ENCODE peak calls at places on chromosomes 12 and 14, in five cellular contexts. One of them, this sample, is unnamed.

GRCh38 chr14:69091695-69092094 is 61.2 kb downstream of the DCAF5 start:
- DNase-seq in body of pancreas: no peak
- DNase-seq in transverse colon: no peak
- DNase-seq in CD8-positive, alpha-beta T cell: no peak
- DNase-seq in testis: no peak
- DNase-seq in this sample: no peak

GRCh38 chr12:59886131-59886751 is 290.4 kb downstream of the SLC16A7 start:
- DNase-seq in CD8-positive, alpha-beta T cell: no peak
- DNase-seq in body of pancreas: no peak
- DNase-seq in transverse colon: no peak
- DNase-seq in testis: no peak
- DNase-seq in this sample: no peak

GRCh38 chr12:13250416-13250815 is 53.9 kb downstream of the EMP1 start:
- DNase-seq in transverse colon: no peak
- DNase-seq in testis: no peak
- DNase-seq in body of pancreas: no peak
- DNase-seq in CD8-positive, alpha-beta T cell: no peak
- DNase-seq in this sample: peak; percentile 70

GRCh38 chr12:33438890-33439586 is 581 bp downstream of the SYT10 start:
- DNase-seq in testis: peak; percentile 28
- DNase-seq in body of pancreas: no peak
- DNase-seq in CD8-positive, alpha-beta T cell: no peak
- DNase-seq in transverse colon: no peak
- DNase-seq in this sample: peak; percentile 39

GRCh38 chr14:54976316-54976715 is 50.6 kb downstream of the WDHD1 start:
- DNase-seq in CD8-positive, alpha-beta T cell: no peak
- DNase-seq in body of pancreas: no peak
- DNase-seq in transverse colon: no peak
- DNase-seq in testis: no peak
- DNase-seq in this sample: peak; percentile 67

GRCh38 chr12:106386836-106387555 is 29.4 kb downstream of the POLR3B start:
- DNase-seq in body of pancreas: no peak
- DNase-seq in testis: no peak
- DNase-seq in CD8-positive, alpha-beta T cell: no peak
- DNase-seq in transverse colon: no peak
- DNase-seq in this sample: peak; percentile 37

GRCh38 chr12:6752181-6752930 is 585 bp downstream of the MLF2 start:
- DNase-seq in testis: peak; percentile 57
- DNase-seq in CD8-positive, alpha-beta T cell: no peak
- DNase-seq in body of pancreas: peak; percentile 49
- DNase-seq in transverse colon: peak; percentile 50
- DNase-seq in this sample: no peak

GRCh38 chr14:72609205-72609916 is 284.5 kb downstream of the DPF3 start:
- DNase-seq in transverse colon: no peak
- DNase-seq in CD8-positive, alpha-beta T cell: no peak
- DNase-seq in testis: no peak
- DNase-seq in body of pancreas: no peak
- DNase-seq in this sample: no peak

GRCh38 chr12:65958456-65958855 is 134.2 kb downstream of the HMGA2 start:
- DNase-seq in transverse colon: no peak
- DNase-seq in testis: no peak
- DNase-seq in CD8-positive, alpha-beta T cell: no peak
- DNase-seq in body of pancreas: no peak
- DNase-seq in this sample: peak; percentile 75

GRCh38 chr12:8780389-8780788 is 42.0 kb upstream of the A2ML1 start:
- DNase-seq in testis: no peak
- DNase-seq in body of pancreas: no peak
- DNase-seq in CD8-positive, alpha-beta T cell: no peak
- DNase-seq in transverse colon: no peak
- DNase-seq in this sample: peak; percentile 40

GRCh38 chr12:93990832-93991748 is 157.3 kb upstream of the PLXNC1 start:
- DNase-seq in CD8-positive, alpha-beta T cell: no peak
- DNase-seq in testis: peak; percentile 59
- DNase-seq in body of pancreas: peak; percentile 16
- DNase-seq in transverse colon: no peak
- DNase-seq in this sample: no peak

GRCh38 chr12:94282675-94283074 is 134.3 kb downstream of the PLXNC1 start:
- DNase-seq in CD8-positive, alpha-beta T cell: peak; percentile 30
- DNase-seq in transverse colon: peak; percentile 34
- DNase-seq in testis: no peak
- DNase-seq in body of pancreas: no peak
- DNase-seq in this sample: no peak

GRCh38 chr12:63068857-63069442 is 82.1 kb downstream of the AVPR1A start:
- DNase-seq in CD8-positive, alpha-beta T cell: no peak
- DNase-seq in transverse colon: no peak
- DNase-seq in body of pancreas: peak; percentile 14
- DNase-seq in testis: peak; percentile 26
- DNase-seq in this sample: peak; percentile 39

GRCh38 chr14:76024211-76024907 is 38.8 kb downstream of the IFT43 start:
- DNase-seq in testis: no peak
- DNase-seq in transverse colon: no peak
- DNase-seq in body of pancreas: no peak
- DNase-seq in CD8-positive, alpha-beta T cell: no peak
- DNase-seq in this sample: peak; percentile 11

GRCh38 chr12:123492290-123492689 is 34.4 kb downstream of the SNRNP35 start:
- DNase-seq in body of pancreas: no peak
- DNase-seq in CD8-positive, alpha-beta T cell: no peak
- DNase-seq in transverse colon: no peak
- DNase-seq in testis: no peak
- DNase-seq in this sample: no peak

GRCh38 chr12:95318071-95318545 is 100.5 kb downstream of the VEZT start:
- DNase-seq in transverse colon: no peak
- DNase-seq in testis: no peak
- DNase-seq in body of pancreas: no peak
- DNase-seq in CD8-positive, alpha-beta T cell: no peak
- DNase-seq in this sample: no peak

GRCh38 chr12:116484807-116485206 is 74.4 kb upstream of the MAP1LC3B2 start:
- DNase-seq in CD8-positive, alpha-beta T cell: no peak
- DNase-seq in body of pancreas: no peak
- DNase-seq in transverse colon: no peak
- DNase-seq in testis: peak; percentile 80
- DNase-seq in this sample: no peak

GRCh38 chr12:54360717-54361456 is 3.4 kb downstream of the GPR84 start:
- DNase-seq in CD8-positive, alpha-beta T cell: peak; percentile 53
- DNase-seq in transverse colon: peak; percentile 84
- DNase-seq in body of pancreas: peak; percentile 93
- DNase-seq in testis: peak; percentile 92
- DNase-seq in this sample: peak; percentile 50

GRCh38 chr14:29668201-29668600 is 259.4 kb downstream of the PRKD1 start:
- DNase-seq in testis: no peak
- DNase-seq in body of pancreas: no peak
- DNase-seq in transverse colon: no peak
- DNase-seq in CD8-positive, alpha-beta T cell: no peak
- DNase-seq in this sample: no peak

GRCh38 chr12:23238190-23238589 is 613.2 kb downstream of the ETNK1 start:
- DNase-seq in CD8-positive, alpha-beta T cell: no peak
- DNase-seq in body of pancreas: no peak
- DNase-seq in transverse colon: no peak
- DNase-seq in testis: no peak
- DNase-seq in this sample: no peak

GRCh38 chr14:99562848-99563748 is 40.9 kb downstream of the CCDC85C start:
- DNase-seq in testis: peak; percentile 86
- DNase-seq in body of pancreas: peak; percentile 97
- DNase-seq in CD8-positive, alpha-beta T cell: no peak
- DNase-seq in transverse colon: peak; percentile 82
- DNase-seq in this sample: no peak

GRCh38 chr12:76303989-76304460 is 44.2 kb downstream of the BBS10 start:
- DNase-seq in body of pancreas: no peak
- DNase-seq in CD8-positive, alpha-beta T cell: no peak
- DNase-seq in transverse colon: no peak
- DNase-seq in testis: no peak
- DNase-seq in this sample: no peak

GRCh38 chr12:2627343-2628191 is 167.2 kb upstream of the FKBP4 start:
- DNase-seq in testis: no peak
- DNase-seq in CD8-positive, alpha-beta T cell: no peak
- DNase-seq in body of pancreas: no peak
- DNase-seq in transverse colon: no peak
- DNase-seq in this sample: no peak

GRCh38 chr14:49774111-49774510 is 6.2 kb downstream of the KLHDC2 start:
- DNase-seq in CD8-positive, alpha-beta T cell: no peak
- DNase-seq in body of pancreas: no peak
- DNase-seq in transverse colon: no peak
- DNase-seq in testis: no peak
- DNase-seq in this sample: no peak

GRCh38 chr12:4909397-4909733 is 340 bp upstream of the KCNA1 start:
- DNase-seq in CD8-positive, alpha-beta T cell: no peak
- DNase-seq in transverse colon: no peak
- DNase-seq in body of pancreas: no peak
- DNase-seq in testis: no peak
- DNase-seq in this sample: no peak

GRCh38 chr14:65321370-65321875 is 91.1 kb upstream of the FUT8 start:
- DNase-seq in CD8-positive, alpha-beta T cell: no peak
- DNase-seq in transverse colon: no peak
- DNase-seq in body of pancreas: no peak
- DNase-seq in testis: no peak
- DNase-seq in this sample: peak; percentile 54

GRCh38 chr12:117261267-117261666 is 71.0 kb upstream of the FBXO21 start:
- DNase-seq in testis: no peak
- DNase-seq in CD8-positive, alpha-beta T cell: no peak
- DNase-seq in transverse colon: no peak
- DNase-seq in body of pancreas: no peak
- DNase-seq in this sample: peak; percentile 87

GRCh38 chr12:56014205-56014604 is 6.6 kb upstream of the IKZF4 start:
- DNase-seq in testis: no peak
- DNase-seq in body of pancreas: no peak
- DNase-seq in CD8-positive, alpha-beta T cell: no peak
- DNase-seq in transverse colon: no peak
- DNase-seq in this sample: peak; percentile 14

GRCh38 chr12:130737731-130738130 is 21.6 kb upstream of the RIMBP2 start:
- DNase-seq in CD8-positive, alpha-beta T cell: no peak
- DNase-seq in transverse colon: no peak
- DNase-seq in testis: no peak
- DNase-seq in body of pancreas: no peak
- DNase-seq in this sample: no peak

GRCh38 chr14:100894416-100894815 is 9.1 kb downstream of the RTL1 start:
- DNase-seq in transverse colon: no peak
- DNase-seq in testis: peak; percentile 4
- DNase-seq in CD8-positive, alpha-beta T cell: no peak
- DNase-seq in body of pancreas: no peak
- DNase-seq in this sample: no peak

GRCh38 chr14:68874746-68875155 is 81.9 kb upstream of the ZFP36L1 start:
- DNase-seq in testis: peak; percentile 66
- DNase-seq in body of pancreas: no peak
- DNase-seq in CD8-positive, alpha-beta T cell: no peak
- DNase-seq in transverse colon: no peak
- DNase-seq in this sample: no peak

GRCh38 chr12:56487448-56488040 is 417 bp downstream of the GLS2 start:
- DNase-seq in transverse colon: peak; percentile 52
- DNase-seq in testis: peak; percentile 34
- DNase-seq in CD8-positive, alpha-beta T cell: peak; percentile 25
- DNase-seq in body of pancreas: peak; percentile 82
- DNase-seq in this sample: peak; percentile 11

GRCh38 chr12:45743247-45743646 is 13.7 kb downstream of the ARID2 start:
- DNase-seq in CD8-positive, alpha-beta T cell: no peak
- DNase-seq in body of pancreas: no peak
- DNase-seq in transverse colon: no peak
- DNase-seq in testis: no peak
- DNase-seq in this sample: no peak

GRCh38 chr12:45742590-45742989 is 13.1 kb downstream of the ARID2 start:
- DNase-seq in body of pancreas: no peak
- DNase-seq in transverse colon: no peak
- DNase-seq in testis: no peak
- DNase-seq in CD8-positive, alpha-beta T cell: no peak
- DNase-seq in this sample: no peak

DNA sequence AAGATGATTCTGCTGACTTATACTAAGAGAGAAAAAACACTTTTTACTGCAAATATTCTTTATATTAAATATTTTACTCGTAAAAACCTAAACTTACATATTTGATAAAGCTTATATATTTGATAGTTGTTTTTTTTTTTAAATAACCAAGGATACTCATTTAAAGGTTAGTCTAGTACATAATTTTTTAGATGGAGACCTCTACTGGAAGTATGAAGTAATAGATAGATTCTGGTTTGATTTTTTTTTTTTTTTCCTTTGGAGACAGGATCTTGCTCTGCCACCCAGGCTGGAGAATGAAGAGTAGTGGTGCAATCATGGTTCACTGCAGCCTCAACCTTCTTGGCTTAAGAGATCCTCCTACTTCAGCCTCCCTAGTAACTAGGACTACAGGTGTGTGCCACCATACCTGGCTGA is 16.4 kb downstream of the ARID2 start:
- DNase-seq in body of pancreas: no peak
- DNase-seq in CD8-positive, alpha-beta T cell: no peak
- DNase-seq in transverse colon: no peak
- DNase-seq in testis: no peak
- DNase-seq in this sample: no peak
- TF ChIP-seq CTCF in body of pancreas: peak; percentile 26
- TF ChIP-seq CTCF in CD8-positive, alpha-beta T cell: peak; percentile 57
- TF ChIP-seq CTCF in transverse colon: no peak
- TF ChIP-seq CTCF in testis: peak; percentile 32
- TF ChIP-seq CTCF in this sample: peak; percentile 59

DNA sequence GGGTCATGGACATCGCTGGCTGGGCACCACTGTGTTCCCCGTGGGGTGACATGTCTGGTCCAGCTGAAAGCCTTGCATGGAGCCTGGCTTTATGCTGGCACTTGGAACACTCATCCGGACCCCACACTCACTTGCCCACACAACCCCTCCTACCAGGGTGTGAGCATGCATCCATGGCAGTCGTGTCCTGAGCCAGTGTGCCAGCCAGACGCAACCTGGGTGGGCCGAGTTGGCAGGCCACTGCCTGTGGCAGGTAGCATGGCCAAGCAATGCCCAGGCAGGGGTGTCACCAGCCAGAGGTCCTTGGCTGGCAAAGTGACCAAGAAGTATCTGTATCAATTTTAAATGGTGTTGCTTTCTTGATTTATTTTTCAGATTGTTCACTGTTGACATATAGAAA is 141.7 kb downstream of the CCDC59 start:
- DNase-seq in transverse colon: no peak
- DNase-seq in body of pancreas: no peak
- DNase-seq in testis: no peak
- DNase-seq in CD8-positive, alpha-beta T cell: no peak
- DNase-seq in this sample: no peak
- H3K4me1 ChIP-seq in transverse colon: no peaks in the 10 kb centered on the region
- H3K4me1 ChIP-seq in body of pancreas: no peaks in the 10 kb centered on the region
- H3K4me1 ChIP-seq in testis: no peaks in the 10 kb centered on the region
- H3K4me1 ChIP-seq in CD8-positive, alpha-beta T cell: no peaks in the 10 kb centered on the region
- H3K4me1 ChIP-seq in this sample: no peaks in the 10 kb centered on the region

GRCh38 chr12:57829025-57829777 is 10.7 kb upstream of the AVIL start:
- DNase-seq in testis: no peak
- DNase-seq in body of pancreas: no peak
- DNase-seq in CD8-positive, alpha-beta T cell: no peak
- DNase-seq in transverse colon: no peak
- DNase-seq in this sample: no peak
- H3K27ac ChIP-seq in testis: no peak overlapping the region
- H3K27ac ChIP-seq in body of pancreas: no peak overlapping the region
- H3K27ac ChIP-seq in CD8-positive, alpha-beta T cell: no peak overlapping the region
- H3K27ac ChIP-seq in transverse colon: no peak overlapping the region
- H3K27ac ChIP-seq in this sample: no peak overlapping the region

GRCh38 chr14:34981743-34982420 is 910 bp upstream of the SRP54 start:
- DNase-seq in body of pancreas: peak; percentile 27
- DNase-seq in CD8-positive, alpha-beta T cell: peak; percentile 31
- DNase-seq in testis: peak; percentile 32
- DNase-seq in transverse colon: peak; percentile 35
- DNase-seq in this sample: no peak
- TF ChIP-seq CTCF in body of pancreas: no peak
- TF ChIP-seq CTCF in CD8-positive, alpha-beta T cell: no peak
- TF ChIP-seq CTCF in testis: no peak
- TF ChIP-seq CTCF in transverse colon: peak; percentile 1
- TF ChIP-seq CTCF in this sample: no peak

GRCh38 chr14:104680056-104680805 is 9.2 kb upstream of the INF2 start:
- DNase-seq in body of pancreas: peak; percentile 60
- DNase-seq in CD8-positive, alpha-beta T cell: no peak
- DNase-seq in testis: no peak
- DNase-seq in transverse colon: peak; percentile 54
- DNase-seq in this sample: no peak
- H3K4me1 ChIP-seq in body of pancreas: peaks cover 46% of the 10 kb centered on the region
- H3K4me1 ChIP-seq in CD8-positive, alpha-beta T cell: peaks cover 23% of the 10 kb centered on the region
- H3K4me1 ChIP-seq in testis: peaks cover 45% of the 10 kb centered on the region
- H3K4me1 ChIP-seq in transverse colon: peaks cover 52% of the 10 kb centered on the region
- H3K4me1 ChIP-seq in this sample: peaks cover 17% of the 10 kb centered on the region

This sample was measured in foreskin keratinocyte.